ENCODE peak calls at places on chromosome 9, in eight cellular contexts. I is naive thymus-derived CD4-positive, alpha-beta T cell; O is NCI-H526; B is HTR-8/SVneo; R is GM19239; K is fibroblast of gingiva; Q is activated CD8-positive, alpha-beta T cell treated with anti-CD3 and anti-CD28 coated beads for 36 hours; P is caudate nucleus. N is an unnamed sample.

GRCh38 chr9:99184073-99184426 is 37.7 kb downstream of the ALG2 start:
- DNase-seq in Q (no peak), R (no peak), P (no peak), I (no peak), K (no peak), O (no peak), B (no peak), N (peak)

GRCh38 chr9:94925751-94926456 is 199.4 kb downstream of the AOPEP start:
- DNase-seq in I (no peak), P (no peak), Q (no peak), R (no peak), B (no peak), O (no peak), K (no peak), N (no peak)

GRCh38 chr9:76529667-76530066 is 70.7 kb downstream of the GCNT1 start:
- DNase-seq in B (no peak), K (no peak), P (no peak), Q (no peak), I (no peak), O (no peak), R (no peak), N (no peak)

GRCh38 chr9:119283118-119283794 is 86.0 kb downstream of the BRINP1 start:
- DNase-seq in O (no peak), P (peak), Q (no peak), B (no peak), K (no peak), R (no peak), I (no peak), N (peak)

GRCh38 chr9:89470239-89470638 is 27.7 kb downstream of the SEMA4D start:
- DNase-seq in B (no peak), P (no peak), I (no peak), O (no peak), Q (no peak), R (no peak), K (no peak), N (no peak)

GRCh38 chr9:116842658-116843057 is 155.6 kb downstream of the TRIM32 start:
- DNase-seq in O (no peak), B (no peak), R (no peak), Q (no peak), I (no peak), K (no peak), P (no peak), N (no peak)

GRCh38 chr9:119005162-119005561 is 364.1 kb downstream of the BRINP1 start:
- DNase-seq in Q (no peak), I (no peak), O (no peak), B (no peak), P (no peak), K (no peak), R (no peak), N (no peak)

GRCh38 chr9:74783408-74783807 is 104.3 kb downstream of the TRPM6 start:
- DNase-seq in B (peak), O (no peak), Q (no peak), R (no peak), P (no peak), K (peak), I (no peak), N (no peak)

GRCh38 chr9:93205045-93205768 is 21.3 kb downstream of the WNK2 start:
- DNase-seq in Q (peak), B (no peak), P (peak), R (no peak), O (no peak), K (no peak), I (no peak), N (peak)

GRCh38 chr9:93262537-93263310 is 78.8 kb downstream of the WNK2 start:
- DNase-seq in B (no peak), P (no peak), I (no peak), O (no peak), K (no peak), R (peak), Q (no peak), N (peak)

GRCh38 chr9:79073201-79073600 is 498.6 kb upstream of the TLE4 start:
- DNase-seq in P (no peak), Q (no peak), B (no peak), K (no peak), I (no peak), O (no peak), R (no peak), N (no peak)

GRCh38 chr9:88993327-88993726 is 2.1 kb downstream of the S1PR3 start:
- DNase-seq in P (no peak), K (no peak), Q (no peak), R (no peak), B (no peak), O (no peak), I (no peak), N (peak)

GRCh38 chr9:114180701-114181582 is 25.6 kb downstream of the COL27A1 start:
- DNase-seq in R (no peak), K (no peak), B (no peak), O (no peak), P (no peak), I (no peak), Q (no peak), N (no peak)

GRCh38 chr9:115923410-115923809 is 230.2 kb upstream of the PAPPA start:
- DNase-seq in P (no peak), R (no peak), I (no peak), K (no peak), Q (no peak), B (no peak), O (no peak), N (no peak)

GRCh38 chr9:72931437-72931836 is 21.4 kb downstream of the ALDH1A1 start:
- DNase-seq in O (no peak), R (no peak), Q (no peak), B (no peak), K (no peak), P (no peak), I (no peak), N (no peak)

GRCh38 chr9:4147476-4148214 is 152.2 kb downstream of the GLIS3 start:
- DNase-seq in Q (no peak), K (no peak), B (no peak), P (no peak), O (no peak), R (no peak), I (no peak), N (no peak)

N was measured in right atrium auricular region.